ENCODE peak calls at places on chromosome 6, in ten cellular contexts. Q is left ventricle myocardium inferior, N is SHP77, T is HTR-8/SVneo, G is renal cortical epithelial cell, O is AG08396, C is type B pancreatic cell, K is A673, W is amygdala, D is GM12865. E is an unnamed sample.

GRCh38 chr6:104754788-104755409 is 104.8 kb downstream of the HACE1 start:
- DNase-seq in Q (no peak), N (no peak), T (no peak), G (no peak), O (no peak), C (no peak), K (no peak), W (no peak), D (no peak), E (no peak)

GRCh38 chr6:32214126-32214525 is 9.7 kb downstream of the NOTCH4 start:
- DNase-seq in Q (no peak), N (no peak), T (no peak), G (no peak), O (no peak), C (no peak), K (no peak), W (no peak), D (no peak), E (no peak)

GRCh38 chr6:115717062-115717461 is 343.6 kb downstream of the FRK start:
- DNase-seq in Q (no peak), N (no peak), T (no peak), G (no peak), O (no peak), C (no peak), K (no peak), W (no peak), D (peak), E (no peak)

GRCh38 chr6:39758905-39759605 is 33.1 kb upstream of the DAAM2 start:
- DNase-seq in Q (no peak), N (no peak), T (no peak), G (no peak), O (no peak), C (no peak), K (no peak), W (no peak), D (no peak), E (no peak)

GRCh38 chr6:367891-368630 is 23.5 kb upstream of the IRF4 start:
- DNase-seq in Q (no peak), N (no peak), T (no peak), G (no peak), O (no peak), C (no peak), K (no peak), W (no peak), D (no peak), E (no peak)

GRCh38 chr6:142008016-142008735 is 124.5 kb upstream of the GJE1 start:
- DNase-seq in Q (no peak), N (no peak), T (no peak), G (no peak), O (no peak), C (no peak), K (no peak), W (no peak), D (no peak), E (no peak)

GRCh38 chr6:10140824-10141223 is 274.1 kb downstream of the TFAP2A start:
- DNase-seq in Q (no peak), N (peak), T (no peak), G (peak), O (no peak), C (no peak), K (no peak), W (no peak), D (no peak), E (peak)

GRCh38 chr6:2942916-2943563 is 28.3 kb downstream of the SERPINB6 start:
- DNase-seq in Q (no peak), N (no peak), T (no peak), G (no peak), O (no peak), C (no peak), K (no peak), W (no peak), D (peak), E (no peak)

GRCh38 chr6:87102296-87102695 is 7.4 kb upstream of the CGA start:
- DNase-seq in Q (no peak), N (no peak), T (no peak), G (no peak), O (no peak), C (no peak), K (no peak), W (no peak), D (peak), E (no peak)

GRCh38 chr6:54856137-54856536 is 9.6 kb downstream of the FAM83B start:
- DNase-seq in Q (no peak), N (no peak), T (no peak), G (peak), O (no peak), C (no peak), K (no peak), W (no peak), D (peak), E (no peak)

GRCh38 chr6:28380381-28380780 is 19.2 kb downstream of the ZSCAN12 start:
- DNase-seq in Q (no peak), N (no peak), T (no peak), G (no peak), O (no peak), C (no peak), K (no peak), W (no peak), D (no peak), E (no peak)

GRCh38 chr6:108744244-108744972 is 103.8 kb upstream of the ARMC2 start:
- DNase-seq in Q (no peak), N (no peak), T (no peak), G (no peak), O (no peak), C (no peak), K (no peak), W (no peak), D (no peak), E (no peak)

GRCh38 chr6:133062077-133062476 is 179.1 kb upstream of the EYA4 start:
- DNase-seq in Q (no peak), N (no peak), T (no peak), G (no peak), O (peak), C (no peak), K (no peak), W (no peak), D (no peak), E (no peak)

GRCh38 chr6:27007020-27007419 is 240.5 kb upstream of the PRSS16 start:
- DNase-seq in Q (no peak), N (no peak), T (no peak), G (no peak), O (no peak), C (no peak), K (no peak), W (no peak), D (no peak), E (no peak)

GRCh38 chr6:17419189-17419575 is 25.8 kb downstream of the CAP2 start:
- DNase-seq in Q (no peak), N (no peak), T (no peak), G (no peak), O (no peak), C (no peak), K (no peak), W (no peak), D (no peak), E (no peak)

GRCh38 chr6:161138545-161139303 is 135.1 kb downstream of the AGPAT4 start:
- DNase-seq in Q (no peak), N (peak), T (no peak), G (no peak), O (no peak), C (no peak), K (no peak), W (no peak), D (no peak), E (no peak)

GRCh38 chr6:10396775-10397174 is 18.1 kb downstream of the TFAP2A start:
- DNase-seq in Q (no peak), N (no peak), T (no peak), G (no peak), O (no peak), C (no peak), K (no peak), W (no peak), D (no peak), E (no peak)

GRCh38 chr6:2632943-2633584 is 117.7 kb downstream of the MYLK4 start:
- DNase-seq in Q (no peak), N (no peak), T (no peak), G (no peak), O (no peak), C (no peak), K (no peak), W (no peak), D (no peak), E (no peak)

GRCh38 chr6:155264704-155265320 is 999 bp downstream of the CLDN20 start:
- DNase-seq in Q (no peak), N (no peak), T (no peak), G (no peak), O (peak), C (no peak), K (peak), W (no peak), D (no peak), E (no peak)

GRCh38 chr6:52994031-52994788 is 874 bp downstream of the GSTA4 start:
- DNase-seq in Q (peak), N (peak), T (no peak), G (peak), O (peak), C (no peak), K (peak), W (peak), D (no peak), E (no peak)

GRCh38 chr6:31717499-31718222 is 2.5 kb downstream of the LY6G6D start:
- DNase-seq in Q (no peak), N (no peak), T (no peak), G (no peak), O (no peak), C (no peak), K (no peak), W (no peak), D (no peak), E (no peak)

GRCh38 chr6:161481786-161482516 is 208.1 kb upstream of the AGPAT4 start:
- DNase-seq in Q (no peak), N (no peak), T (no peak), G (peak), O (no peak), C (no peak), K (no peak), W (no peak), D (no peak), E (no peak)

GRCh38 chr6:134347916-134348805 is 30.2 kb upstream of the SGK1 start:
- DNase-seq in Q (peak), N (no peak), T (peak), G (no peak), O (peak), C (no peak), K (no peak), W (peak), D (no peak), E (peak)

GRCh38 chr6:144027927-144028587 is 20.0 kb upstream of the PLAGL1 start:
- DNase-seq in Q (no peak), N (no peak), T (no peak), G (peak), O (no peak), C (no peak), K (no peak), W (no peak), D (no peak), E (no peak)

GRCh38 chr6:80445752-80446151 is 339.3 kb downstream of the BCKDHB start:
- DNase-seq in Q (no peak), N (no peak), T (no peak), G (no peak), O (no peak), C (no peak), K (no peak), W (no peak), D (no peak), E (no peak)

GRCh38 chr6:30037182-30037788 is 23.8 kb upstream of the POLR1H start:
- DNase-seq in Q (no peak), N (peak), T (peak), G (peak), O (no peak), C (no peak), K (peak), W (no peak), D (peak), E (no peak)

GRCh38 chr6:167579786-167580370 is 246.8 kb upstream of the AFDN start:
- DNase-seq in Q (no peak), N (no peak), T (no peak), G (no peak), O (no peak), C (no peak), K (peak), W (no peak), D (no peak), E (no peak)

GRCh38 chr6:27791182-27791939 is 120.8 kb downstream of the OR2B2 start:
- DNase-seq in Q (peak), N (peak), T (peak), G (peak), O (peak), C (peak), K (peak), W (peak), D (peak), E (peak)

GRCh38 chr6:85077098-85077497 is 312.7 kb upstream of the TBX18 start:
- DNase-seq in Q (no peak), N (no peak), T (no peak), G (no peak), O (no peak), C (no peak), K (peak), W (no peak), D (no peak), E (no peak)

GRCh38 chr6:148328876-148329567 is 13.6 kb upstream of the SASH1 start:
- DNase-seq in Q (no peak), N (no peak), T (no peak), G (no peak), O (no peak), C (no peak), K (no peak), W (no peak), D (no peak), E (no peak)

GRCh38 chr6:48032156-48032555 is 78.8 kb downstream of the PTCHD4 start:
- DNase-seq in Q (no peak), N (no peak), T (no peak), G (peak), O (peak), C (no peak), K (peak), W (no peak), D (no peak), E (peak)

E was measured in amniotic stem cell.